ENCODE peak calls at places on chromosomes 12 and 14, in five cellular contexts. Y, K, I, J and A are unnamed samples.

GRCh38 chr12:57889541-57889989 is 43.0 kb upstream of the CTDSP2 start:
- DNase-seq in Y (no peak), K (no peak), I (peak; percentile 85), J (no peak), A (no peak)

GRCh38 chr12:27005495-27005894 is 8.7 kb downstream of the TM7SF3 start:
- DNase-seq in Y (no peak), K (no peak), I (no peak), J (no peak), A (no peak)

GRCh38 chr12:110619534-110619953 is 5.6 kb downstream of the TCTN1 start:
- DNase-seq in Y (no peak), K (no peak), I (no peak), J (no peak), A (no peak)

GRCh38 chr14:94685681-94686485 is 73.7 kb downstream of the SERPINA3 start:
- DNase-seq in Y (no peak), K (no peak), I (no peak), J (no peak), A (no peak)

GRCh38 chr14:67359319-67359774 is 257 bp downstream of the ATP6V1D start:
- DNase-seq in Y (no peak), K (no peak), I (no peak), J (no peak), A (no peak)

GRCh38 chr14:69460093-69460701 is 24.3 kb upstream of the PLEKHD1 start:
- DNase-seq in Y (no peak), K (peak; percentile 14), I (peak; percentile 40), J (peak; percentile 52), A (peak; percentile 24)

GRCh38 chr12:13101854-13102375 is 1.6 kb downstream of the GSG1 start:
- DNase-seq in Y (no peak), K (no peak), I (no peak), J (no peak), A (no peak)

GRCh38 chr14:23071975-23072539 is 14.7 kb upstream of the CDH24 start:
- DNase-seq in Y (no peak), K (no peak), I (no peak), J (no peak), A (no peak)

GRCh38 chr12:49984960-49985359 is 12.2 kb downstream of the AQP6 start:
- DNase-seq in Y (no peak), K (no peak), I (no peak), J (no peak), A (no peak)

GRCh38 chr14:58919262-58919661 is 269.2 kb upstream of the DAAM1 start:
- DNase-seq in Y (no peak), K (no peak), I (no peak), J (no peak), A (peak; percentile 33)

GRCh38 chr14:25009891-25010290 is 40.1 kb downstream of the STXBP6 start:
- DNase-seq in Y (no peak), K (no peak), I (no peak), J (no peak), A (no peak)

GRCh38 chr12:111846016-111846415 is 4.0 kb downstream of the MAPKAPK5 start:
- DNase-seq in Y (no peak), K (no peak), I (no peak), J (no peak), A (no peak)

GRCh38 chr14:31572955-31573354 is 11.8 kb downstream of the NUBPL start:
- DNase-seq in Y (no peak), K (no peak), I (no peak), J (no peak), A (no peak)

GRCh38 chr12:105928436-105928835 is 210.3 kb downstream of the NUAK1 start:
- DNase-seq in Y (no peak), K (no peak), I (no peak), J (peak; percentile 22), A (no peak)

GRCh38 chr14:65214741-65215140 is 112.4 kb upstream of the MAX start:
- DNase-seq in Y (no peak), K (no peak), I (peak; percentile 42), J (no peak), A (no peak)

GRCh38 chr14:59688224-59689170 is 111.9 kb upstream of the CCDC175 start:
- DNase-seq in Y (no peak), K (peak; percentile 2), I (no peak), J (no peak), A (no peak)

GRCh38 chr12:34294671-34295365 is 272.5 kb downstream of the ALG10 start:
- DNase-seq in Y (no peak), K (no peak), I (peak; percentile 9), J (no peak), A (no peak)

GRCh38 chr12:12336049-12336411 is 14.0 kb downstream of the MANSC1 start:
- DNase-seq in Y (no peak), K (no peak), I (no peak), J (peak; percentile 35), A (no peak)

GRCh38 chr12:6278439-6279255 is 31.8 kb upstream of the PLEKHG6 start:
- DNase-seq in Y (peak; percentile 64), K (peak; percentile 48), I (peak; percentile 92), J (peak; percentile 84), A (peak; percentile 84)

GRCh38 chr14:53411110-53411509 is 258.0 kb upstream of the DDHD1 start:
- DNase-seq in Y (no peak), K (no peak), I (no peak), J (no peak), A (no peak)

GRCh38 chr12:52600475-52600874 is 788 bp downstream of the KRT72 start:
- DNase-seq in Y (no peak), K (no peak), I (no peak), J (no peak), A (no peak)

GRCh38 chr14:24310666-24311604 is at the start of gene LTB4R:
- DNase-seq in Y (peak; percentile 39), K (no peak), I (peak; percentile 87), J (peak; percentile 84), A (peak; percentile 90)